ENCODE peak calls at places on chromosomes 13 and 19, in nine cellular contexts. One of them, this sample, is unnamed.
A peak's percentile ranks its signal among the peaks of the same experiment; 100 is the strongest.

GRCh38 chr19:8615813-8616596 is 5.5 kb upstream of the ADAMTS10 start:
- DNase-seq in ovary: no peak
- DNase-seq in transverse colon: peak; percentile 44
- DNase-seq in SK-N-SH: peak; percentile 68
- DNase-seq in tibial nerve: peak; percentile 36
- DNase-seq in sigmoid colon: peak; percentile 77
- DNase-seq in stomach: peak; percentile 45
- DNase-seq in H1: peak; percentile 87
- DNase-seq in upper lobe of left lung: no peak
- DNase-seq in this sample: no peak

GRCh38 chr19:18763674-18764590 is 27.2 kb downstream of the COMP start:
- DNase-seq in ovary: no peak
- DNase-seq in transverse colon: no peak
- DNase-seq in SK-N-SH: peak; percentile 88
- DNase-seq in tibial nerve: no peak
- DNase-seq in sigmoid colon: no peak
- DNase-seq in stomach: no peak
- DNase-seq in H1: no peak
- DNase-seq in upper lobe of left lung: peak; percentile 82
- DNase-seq in this sample: no peak

GRCh38 chr13:36157475-36157874 is 26.3 kb upstream of the DCLK1 start:
- DNase-seq in ovary: no peak
- DNase-seq in transverse colon: no peak
- DNase-seq in SK-N-SH: no peak
- DNase-seq in tibial nerve: no peak
- DNase-seq in sigmoid colon: no peak
- DNase-seq in stomach: no peak
- DNase-seq in H1: no peak
- DNase-seq in upper lobe of left lung: no peak
- DNase-seq in this sample: no peak

GRCh38 chr19:57167385-57167784 is at the start of gene DUXA:
- DNase-seq in ovary: no peak
- DNase-seq in transverse colon: no peak
- DNase-seq in SK-N-SH: no peak
- DNase-seq in tibial nerve: no peak
- DNase-seq in sigmoid colon: no peak
- DNase-seq in stomach: no peak
- DNase-seq in H1: no peak
- DNase-seq in upper lobe of left lung: no peak
- DNase-seq in this sample: no peak

GRCh38 chr13:33388254-33388998 is 102.9 kb upstream of the STARD13 start:
- DNase-seq in ovary: no peak
- DNase-seq in transverse colon: no peak
- DNase-seq in SK-N-SH: no peak
- DNase-seq in tibial nerve: no peak
- DNase-seq in sigmoid colon: no peak
- DNase-seq in stomach: peak; percentile 34
- DNase-seq in H1: no peak
- DNase-seq in upper lobe of left lung: no peak
- DNase-seq in this sample: no peak

GRCh38 chr19:50793558-50794065 is 3.4 kb downstream of the ACP4 start:
- DNase-seq in ovary: no peak
- DNase-seq in transverse colon: no peak
- DNase-seq in SK-N-SH: peak; percentile 44
- DNase-seq in tibial nerve: no peak
- DNase-seq in sigmoid colon: no peak
- DNase-seq in stomach: no peak
- DNase-seq in H1: peak; percentile 53
- DNase-seq in upper lobe of left lung: no peak
- DNase-seq in this sample: no peak

GRCh38 chr19:45999653-46000121 is 4.4 kb downstream of the CCDC61 start:
- DNase-seq in ovary: peak; percentile 39
- DNase-seq in transverse colon: no peak
- DNase-seq in SK-N-SH: peak; percentile 86
- DNase-seq in tibial nerve: no peak
- DNase-seq in sigmoid colon: no peak
- DNase-seq in stomach: no peak
- DNase-seq in H1: peak; percentile 86
- DNase-seq in upper lobe of left lung: no peak
- DNase-seq in this sample: no peak

GRCh38 chr13:111165611-111166010 is 50.5 kb downstream of the ARHGEF7 start:
- DNase-seq in ovary: no peak
- DNase-seq in transverse colon: no peak
- DNase-seq in SK-N-SH: no peak
- DNase-seq in tibial nerve: no peak
- DNase-seq in sigmoid colon: no peak
- DNase-seq in stomach: no peak
- DNase-seq in H1: no peak
- DNase-seq in upper lobe of left lung: no peak
- DNase-seq in this sample: no peak

GRCh38 chr19:13092206-13092605 is 10.5 kb downstream of the LYL1 start:
- DNase-seq in ovary: no peak
- DNase-seq in transverse colon: no peak
- DNase-seq in SK-N-SH: no peak
- DNase-seq in tibial nerve: no peak
- DNase-seq in sigmoid colon: no peak
- DNase-seq in stomach: no peak
- DNase-seq in H1: no peak
- DNase-seq in upper lobe of left lung: no peak
- DNase-seq in this sample: no peak

GRCh38 chr19:13094771-13095392 is 7.8 kb downstream of the LYL1 start:
- DNase-seq in ovary: no peak
- DNase-seq in transverse colon: no peak
- DNase-seq in SK-N-SH: peak; percentile 60
- DNase-seq in tibial nerve: no peak
- DNase-seq in sigmoid colon: no peak
- DNase-seq in stomach: no peak
- DNase-seq in H1: peak; percentile 86
- DNase-seq in upper lobe of left lung: no peak
- DNase-seq in this sample: no peak

GRCh38 chr19:13094285-13094595 is 8.4 kb downstream of the LYL1 start:
- DNase-seq in ovary: no peak
- DNase-seq in transverse colon: no peak
- DNase-seq in SK-N-SH: peak; percentile 87
- DNase-seq in tibial nerve: no peak
- DNase-seq in sigmoid colon: peak; percentile 75
- DNase-seq in stomach: no peak
- DNase-seq in H1: no peak
- DNase-seq in upper lobe of left lung: no peak
- DNase-seq in this sample: no peak

GRCh38 chr19:13092608-13093260 is 9.9 kb downstream of the LYL1 start:
- DNase-seq in ovary: no peak
- DNase-seq in transverse colon: no peak
- DNase-seq in SK-N-SH: no peak
- DNase-seq in tibial nerve: no peak
- DNase-seq in sigmoid colon: no peak
- DNase-seq in stomach: no peak
- DNase-seq in H1: no peak
- DNase-seq in upper lobe of left lung: no peak
- DNase-seq in this sample: no peak

DNA sequence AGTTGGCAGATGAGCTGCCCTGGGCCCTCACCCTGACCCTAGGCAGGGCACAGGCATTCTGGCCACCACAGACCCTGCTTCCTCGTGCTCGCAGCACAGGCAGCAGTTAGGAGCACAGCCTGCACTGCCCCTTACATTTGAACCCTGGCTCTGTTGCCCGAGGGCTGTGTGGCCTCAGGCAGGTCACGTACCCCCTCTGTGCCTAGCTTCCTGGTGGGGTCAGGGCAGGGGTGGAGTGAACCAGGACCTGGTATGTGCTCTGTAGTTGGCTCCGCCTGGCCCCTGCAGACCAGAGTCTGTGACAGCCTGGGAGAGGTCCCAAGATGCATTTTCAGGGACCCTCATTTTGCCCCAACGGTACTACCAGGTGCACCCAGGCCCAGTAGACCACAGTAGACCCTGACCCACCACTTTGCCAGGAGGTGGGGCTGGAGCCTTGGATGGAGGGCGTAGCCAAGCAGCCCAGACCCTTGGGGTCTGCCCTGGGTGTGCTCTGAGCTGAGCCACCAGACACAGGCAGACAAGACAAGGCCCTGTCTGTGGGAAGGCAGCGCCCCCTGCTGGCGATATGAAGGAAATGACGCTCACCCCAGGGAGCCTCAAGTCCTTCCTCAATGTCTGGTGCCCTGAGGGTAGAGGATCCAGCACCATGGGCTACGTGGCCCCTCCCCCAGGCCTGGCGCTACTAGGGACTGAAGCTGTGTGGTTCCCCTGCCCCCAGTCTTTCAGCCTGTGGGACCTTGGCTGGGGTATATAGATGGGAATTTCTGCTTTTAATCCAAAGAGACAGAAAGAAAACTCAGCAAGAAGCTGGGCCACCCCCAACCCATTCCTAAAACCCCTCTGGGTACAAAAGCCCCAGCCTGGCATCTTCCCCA is 9.0 kb downstream of the LYL1 start:
- DNase-seq in ovary: peak; percentile 89
- DNase-seq in transverse colon: peak; percentile 86
- DNase-seq in SK-N-SH: peak; percentile 92
- DNase-seq in tibial nerve: peak; percentile 60
- DNase-seq in sigmoid colon: peak; percentile 95
- DNase-seq in stomach: peak; percentile 83
- DNase-seq in H1: peak; percentile 89
- DNase-seq in upper lobe of left lung: no peak
- DNase-seq in this sample: no peak
- H3K27ac ChIP-seq in ovary: no peak overlapping the region
- H3K27ac ChIP-seq in transverse colon: peak overlapping the region; percentile 89
- H3K27ac ChIP-seq in SK-N-SH: peak overlapping the region; percentile 99
- H3K27ac ChIP-seq in tibial nerve: peak overlapping the region; percentile 88
- H3K27ac ChIP-seq in sigmoid colon: peak overlapping the region; percentile 81
- H3K27ac ChIP-seq in stomach: peak overlapping the region; percentile 86
- H3K27ac ChIP-seq in H1: no peak overlapping the region
- H3K27ac ChIP-seq in upper lobe of left lung: peak overlapping the region; percentile 36
- H3K27ac ChIP-seq in this sample: peak overlapping the region; percentile 86

GRCh38 chr19:47446534-47447469 is 24.9 kb downstream of the SLC8A2 start:
- DNase-seq in ovary: no peak
- DNase-seq in transverse colon: peak; percentile 32
- DNase-seq in SK-N-SH: peak; percentile 90
- DNase-seq in tibial nerve: no peak
- DNase-seq in sigmoid colon: no peak
- DNase-seq in stomach: peak; percentile 27
- DNase-seq in H1: peak; percentile 93
- DNase-seq in upper lobe of left lung: peak; percentile 82
- DNase-seq in this sample: no peak

GRCh38 chr19:47445527-47445926 is 26.2 kb downstream of the SLC8A2 start:
- DNase-seq in ovary: no peak
- DNase-seq in transverse colon: no peak
- DNase-seq in SK-N-SH: no peak
- DNase-seq in tibial nerve: no peak
- DNase-seq in sigmoid colon: no peak
- DNase-seq in stomach: no peak
- DNase-seq in H1: no peak
- DNase-seq in upper lobe of left lung: no peak
- DNase-seq in this sample: no peak

GRCh38 chr19:47448360-47448727 is 23.3 kb downstream of the SLC8A2 start:
- DNase-seq in ovary: no peak
- DNase-seq in transverse colon: no peak
- DNase-seq in SK-N-SH: no peak
- DNase-seq in tibial nerve: no peak
- DNase-seq in sigmoid colon: no peak
- DNase-seq in stomach: no peak
- DNase-seq in H1: no peak
- DNase-seq in upper lobe of left lung: no peak
- DNase-seq in this sample: no peak

GRCh38 chr19:47445937-47446402 is 25.7 kb downstream of the SLC8A2 start:
- DNase-seq in ovary: no peak
- DNase-seq in transverse colon: peak; percentile 43
- DNase-seq in SK-N-SH: peak; percentile 89
- DNase-seq in tibial nerve: no peak
- DNase-seq in sigmoid colon: no peak
- DNase-seq in stomach: peak; percentile 43
- DNase-seq in H1: peak; percentile 65
- DNase-seq in upper lobe of left lung: peak; percentile 84
- DNase-seq in this sample: no peak

DNA sequence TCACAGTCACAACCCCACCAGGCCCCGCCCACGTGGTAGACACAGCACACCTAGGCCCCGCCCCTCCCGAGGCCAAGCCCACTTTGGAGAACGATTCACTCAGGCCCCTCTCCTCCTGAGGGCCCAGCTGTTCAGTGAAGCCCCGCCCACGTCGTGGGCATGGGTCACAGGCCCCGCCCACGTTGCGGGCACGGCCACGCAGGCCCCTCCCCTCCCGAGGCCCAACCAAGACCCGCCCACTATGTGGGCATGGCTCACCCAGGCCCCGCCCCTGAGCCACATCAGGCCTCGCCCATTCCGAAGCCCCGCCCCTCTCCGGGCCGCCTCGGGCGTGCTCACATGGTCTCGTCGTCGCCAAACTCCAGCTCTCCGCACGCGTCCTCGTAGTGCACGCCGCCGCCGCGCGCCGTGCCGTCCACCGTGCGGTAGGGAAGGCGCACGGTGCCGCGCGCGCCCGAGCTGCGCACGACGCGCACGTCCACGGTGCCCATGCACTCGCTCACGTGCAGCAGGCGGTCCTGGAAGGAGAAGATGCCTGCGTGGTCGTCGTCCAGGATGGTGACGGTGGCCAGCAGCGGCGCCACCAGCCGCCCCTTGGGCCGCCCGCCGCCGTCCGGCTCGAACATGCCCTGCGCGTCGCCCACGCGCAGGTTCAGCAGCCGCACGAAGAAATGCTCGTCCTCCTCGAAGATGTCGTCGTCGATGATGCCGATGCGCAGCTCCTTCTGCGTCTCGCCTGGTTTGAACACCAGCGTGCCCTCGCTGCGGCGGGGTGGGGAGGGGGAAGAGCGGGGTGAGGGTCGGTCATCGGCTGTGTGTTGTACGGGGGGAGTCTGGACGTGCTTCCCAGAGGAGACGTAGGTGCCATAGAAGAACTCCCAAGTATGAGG is 24.0 kb downstream of the SLC8A2 start:
- DNase-seq in ovary: peak; percentile 30
- DNase-seq in transverse colon: peak; percentile 41
- DNase-seq in SK-N-SH: peak; percentile 97
- DNase-seq in tibial nerve: no peak
- DNase-seq in sigmoid colon: no peak
- DNase-seq in stomach: peak; percentile 28
- DNase-seq in H1: peak; percentile 100
- DNase-seq in upper lobe of left lung: peak; percentile 89
- DNase-seq in this sample: no peak
- TF ChIP-seq EP300 in ovary: no peak
- TF ChIP-seq EP300 in transverse colon: no peak
- TF ChIP-seq EP300 in SK-N-SH: no peak
- TF ChIP-seq EP300 in tibial nerve: no peak
- TF ChIP-seq EP300 in sigmoid colon: no peak
- TF ChIP-seq EP300 in stomach: no peak
- TF ChIP-seq EP300 in H1: no peak
- TF ChIP-seq EP300 in upper lobe of left lung: no peak
- TF ChIP-seq EP300 in this sample: no peak

GRCh38 chr19:43311706-43312105 is 41.8 kb upstream of the CD177 start:
- DNase-seq in ovary: no peak
- DNase-seq in transverse colon: no peak
- DNase-seq in SK-N-SH: no peak
- DNase-seq in tibial nerve: no peak
- DNase-seq in sigmoid colon: no peak
- DNase-seq in stomach: no peak
- DNase-seq in H1: no peak
- DNase-seq in upper lobe of left lung: no peak
- DNase-seq in this sample: no peak
- H3K36me3 ChIP-seq in ovary: no peaks in the 10 kb centered on the region
- H3K36me3 ChIP-seq in transverse colon: no peaks in the 10 kb centered on the region
- H3K36me3 ChIP-seq in SK-N-SH: no peaks in the 10 kb centered on the region
- H3K36me3 ChIP-seq in tibial nerve: no peaks in the 10 kb centered on the region
- H3K36me3 ChIP-seq in sigmoid colon: no peaks in the 10 kb centered on the region
- H3K36me3 ChIP-seq in stomach: no peaks in the 10 kb centered on the region
- H3K36me3 ChIP-seq in H1: no peaks in the 10 kb centered on the region
- H3K36me3 ChIP-seq in upper lobe of left lung: no peaks in the 10 kb centered on the region
- H3K36me3 ChIP-seq in this sample: no peaks in the 10 kb centered on the region

GRCh38 chr19:39154084-39154625 is 28.6 kb downstream of the PAK4 start:
- DNase-seq in ovary: no peak
- DNase-seq in transverse colon: no peak
- DNase-seq in SK-N-SH: no peak
- DNase-seq in tibial nerve: no peak
- DNase-seq in sigmoid colon: no peak
- DNase-seq in stomach: no peak
- DNase-seq in H1: no peak
- DNase-seq in upper lobe of left lung: no peak
- DNase-seq in this sample: no peak
- H3K27ac ChIP-seq in ovary: no peak overlapping the region
- H3K27ac ChIP-seq in transverse colon: no peak overlapping the region
- H3K27ac ChIP-seq in SK-N-SH: peak overlapping the region; percentile 7
- H3K27ac ChIP-seq in tibial nerve: no peak overlapping the region
- H3K27ac ChIP-seq in sigmoid colon: no peak overlapping the region
- H3K27ac ChIP-seq in stomach: peak overlapping the region; percentile 65
- H3K27ac ChIP-seq in H1: no peak overlapping the region
- H3K27ac ChIP-seq in upper lobe of left lung: peak overlapping the region; percentile 2
- H3K27ac ChIP-seq in this sample: no peak overlapping the region